ENCODE peak calls at places on chromosomes 6 and 20, in four cellular contexts. T, V, K and L are unnamed samples.

GRCh38 chr6:44078795-44079671 is 48.2 kb downstream of the MRPL14 start:
- DNase-seq in T (peak; percentile 76), V (no peak), K (no peak), L (peak; percentile 76)

GRCh38 chr20:62500237-62500864 is 24.6 kb upstream of the GATA5 start:
- DNase-seq in T (peak; percentile 93), V (no peak), K (peak; percentile 8), L (peak; percentile 90)

GRCh38 chr20:8527998-8528397 is 395.9 kb downstream of the PLCB1 start:
- DNase-seq in T (no peak), V (no peak), K (no peak), L (no peak)

GRCh38 chr6:86122086-86122485 is 479.4 kb upstream of the SYNCRIP start:
- DNase-seq in T (no peak), V (no peak), K (no peak), L (no peak)

GRCh38 chr20:10848810-10849370 is 175.1 kb upstream of the JAG1 start:
- DNase-seq in T (no peak), V (no peak), K (no peak), L (no peak)

GRCh38 chr6:90729057-90729456 is 142.2 kb upstream of the MAP3K7 start:
- DNase-seq in T (no peak), V (no peak), K (no peak), L (no peak)

GRCh38 chr20:7285918-7286556 is 518.6 kb downstream of the BMP2 start:
- DNase-seq in T (peak; percentile 75), V (peak; percentile 48), K (peak; percentile 72), L (peak; percentile 69)

GRCh38 chr20:1332749-1333300 is 3.9 kb upstream of the SDCBP2 start:
- DNase-seq in T (no peak), V (no peak), K (no peak), L (peak; percentile 3)

GRCh38 chr6:110566346-110567125 is 90.1 kb upstream of the SLC22A16 start:
- DNase-seq in T (no peak), V (no peak), K (no peak), L (no peak)

GRCh38 chr6:29967379-29968010 is 25.2 kb downstream of the HLA-A start:
- DNase-seq in T (no peak), V (no peak), K (peak; percentile 75), L (no peak)

GRCh38 chr20:54320148-54320607 is 112.3 kb downstream of the PFDN4 start:
- DNase-seq in T (no peak), V (no peak), K (no peak), L (no peak)

GRCh38 chr6:131758920-131759319 is 48.1 kb upstream of the CTAGE9 start:
- DNase-seq in T (no peak), V (no peak), K (no peak), L (no peak)

GRCh38 chr6:93238632-93239031 is 180.7 kb downstream of the EPHA7 start:
- DNase-seq in T (no peak), V (no peak), K (no peak), L (no peak)

GRCh38 chr6:143965503-143966171 is 42.4 kb downstream of the PLAGL1 start:
- DNase-seq in T (no peak), V (no peak), K (no peak), L (no peak)

GRCh38 chr6:112037783-112038216 is 16.1 kb upstream of the CCN6 start:
- DNase-seq in T (peak; percentile 90), V (no peak), K (no peak), L (no peak)

GRCh38 chr6:157019733-157020132 is 242.6 kb downstream of the ARID1B start:
- DNase-seq in T (no peak), V (no peak), K (no peak), L (no peak)

GRCh38 chr20:10171864-10172751 is 46.5 kb upstream of the SNAP25 start:
- DNase-seq in T (peak; percentile 40), V (no peak), K (peak; percentile 58), L (peak; percentile 89)

GRCh38 chr6:18753071-18753470 is 365.9 kb downstream of the RNF144B start:
- DNase-seq in T (no peak), V (no peak), K (no peak), L (no peak)

GRCh38 chr6:161152904-161153662 is 120.8 kb downstream of the AGPAT4 start:
- DNase-seq in T (no peak), V (no peak), K (no peak), L (no peak)

GRCh38 chr6:9412951-9413559 is 977.7 kb upstream of the SLC35B3 start:
- DNase-seq in T (peak; percentile 48), V (peak; percentile 6), K (no peak), L (peak; percentile 62)

GRCh38 chr20:362271-363254 is 15.7 kb downstream of the NRSN2 start:
- DNase-seq in T (peak; percentile 82), V (no peak), K (peak; percentile 67), L (peak; percentile 75)

GRCh38 chr6:134436950-134437349 is 119.0 kb upstream of the SGK1 start:
- DNase-seq in T (no peak), V (no peak), K (no peak), L (no peak)

GRCh38 chr6:26408828-26409730 is 7.0 kb downstream of the BTN3A1 start:
- DNase-seq in T (no peak), V (no peak), K (no peak), L (no peak)

GRCh38 chr6:44234101-44235090 is 11.0 kb downstream of the SLC29A1 start:
- DNase-seq in T (peak; percentile 96), V (no peak), K (no peak), L (peak; percentile 77)

GRCh38 chr6:89145962-89146747 is at the start of gene PM20D2:
- DNase-seq in T (peak; percentile 84), V (no peak), K (peak; percentile 91), L (peak; percentile 94)

GRCh38 chr6:71333700-71334099 is 45.1 kb downstream of the OGFRL1 start:
- DNase-seq in T (no peak), V (no peak), K (no peak), L (no peak)

GRCh38 chr20:40506567-40506966 is 182.5 kb downstream of the MAFB start:
- DNase-seq in T (peak; percentile 93), V (no peak), K (no peak), L (no peak)

GRCh38 chr6:38095054-38095453 is 275.5 kb downstream of the ZFAND3 start:
- DNase-seq in T (no peak), V (no peak), K (no peak), L (no peak)

GRCh38 chr6:5990776-5991175 is 15.9 kb downstream of the NRN1 start:
- DNase-seq in T (no peak), V (no peak), K (no peak), L (no peak)

GRCh38 chr6:102075539-102075938 is 682.0 kb downstream of the GRIK2 start:
- DNase-seq in T (no peak), V (no peak), K (no peak), L (no peak)

GRCh38 chr6:124393536-124393935 is 568.7 kb upstream of the RNF217 start:
- DNase-seq in T (no peak), V (no peak), K (no peak), L (no peak)

GRCh38 chr20:56865055-56865454 is 235.9 kb downstream of the TFAP2C start:
- DNase-seq in T (no peak), V (no peak), K (no peak), L (no peak)

GRCh38 chr20:35368616-35369423 is 43.0 kb downstream of the UQCC1 start:
- DNase-seq in T (peak; percentile 79), V (no peak), K (no peak), L (peak; percentile 51)

GRCh38 chr20:56843386-56843785 is 214.3 kb downstream of the TFAP2C start:
- DNase-seq in T (no peak), V (no peak), K (no peak), L (no peak)